ENCODE peak calls at places on chromosomes 4 and X, in seven cellular contexts. C is NCI-H1436, J is SJCRH30, K is activated T-cell treated with anti-CD3 and anti-CD28 coated beads for 1 hour, A is thyroid gland, P is GM06990, G is HEK293T. N is an unnamed sample.
A peak's percentile ranks its signal among the peaks of the same experiment; 100 is the strongest.

GRCh38 chr4:7108046-7108625 is 40.3 kb upstream of the GRPEL1 start:
- DNase-seq in C (no peak), J (no peak), K (no peak), A (no peak), P (no peak), G (no peak), N (no peak)

GRCh38 chr4:54930226-54930625 is 195.2 kb downstream of the KDR start:
- DNase-seq in C (no peak), J (no peak), K (no peak), A (no peak), P (no peak), G (no peak), N (no peak)

GRCh38 chrX:7996851-7997250 is 69.6 kb upstream of the PNPLA4 start:
- DNase-seq in C (no peak), J (no peak), K (no peak), A (peak; percentile 27), P (no peak), G (no peak), N (no peak)

GRCh38 chr4:142818009-142818408 is 28.1 kb downstream of the INPP4B start:
- DNase-seq in C (no peak), J (no peak), K (no peak), A (no peak), P (no peak), G (no peak), N (no peak)

GRCh38 chrX:23483396-23483795 is 148.7 kb downstream of the PTCHD1 start:
- DNase-seq in C (peak; percentile 27), J (peak; percentile 63), K (no peak), A (no peak), P (no peak), G (no peak), N (no peak)

GRCh38 chrX:38652934-38653442 is 91.6 kb downstream of the TSPAN7 start:
- DNase-seq in C (no peak), J (no peak), K (no peak), A (no peak), P (no peak), G (no peak), N (no peak)

GRCh38 chrX:136868283-136869055 is 12.1 kb downstream of the RBMX start:
- DNase-seq in C (no peak), J (no peak), K (no peak), A (no peak), P (no peak), G (no peak), N (no peak)

GRCh38 chr4:54482529-54482961 is 175.2 kb upstream of the KIT start:
- DNase-seq in C (no peak), J (peak; percentile 14), K (no peak), A (no peak), P (no peak), G (no peak), N (no peak)

GRCh38 chr4:158015241-158015640 is 157.6 kb downstream of the GASK1B start:
- DNase-seq in C (no peak), J (no peak), K (no peak), A (no peak), P (no peak), G (no peak), N (no peak)

GRCh38 chr4:147054241-147054902 is 108.7 kb upstream of the TTC29 start:
- DNase-seq in C (no peak), J (no peak), K (no peak), A (no peak), P (no peak), G (no peak), N (no peak)

GRCh38 chrX:120514236-120514635 is 45.1 kb upstream of the LAMP2 start:
- DNase-seq in C (no peak), J (no peak), K (no peak), A (no peak), P (no peak), G (peak; percentile 51), N (no peak)

GRCh38 chr4:159015862-159016261 is 87.0 kb upstream of the RAPGEF2 start:
- DNase-seq in C (no peak), J (no peak), K (no peak), A (no peak), P (no peak), G (no peak), N (no peak)

GRCh38 chr4:153113061-153113837 is 91.0 kb upstream of the TRIM2 start:
- DNase-seq in C (no peak), J (no peak), K (no peak), A (no peak), P (no peak), G (no peak), N (no peak)

GRCh38 chr4:123555500-123556273 is 159.1 kb downstream of the SPRY1 start:
- DNase-seq in C (no peak), J (peak; percentile 88), K (no peak), A (peak; percentile 83), P (no peak), G (peak; percentile 48), N (no peak)

GRCh38 chrX:149472620-149473019 is 32.5 kb downstream of the IDS start:
- DNase-seq in C (no peak), J (no peak), K (no peak), A (no peak), P (no peak), G (no peak), N (no peak)

GRCh38 chr4:120319230-120319761 is 252.6 kb upstream of the MAD2L1 start:
- DNase-seq in C (no peak), J (no peak), K (no peak), A (no peak), P (no peak), G (peak; percentile 13), N (no peak)

GRCh38 chr4:88843067-88843723 is 145.6 kb upstream of the NAP1L5 start:
- DNase-seq in C (peak; percentile 13), J (no peak), K (no peak), A (no peak), P (no peak), G (no peak), N (no peak)

GRCh38 chr4:7905461-7905915 is 34.2 kb downstream of the AFAP1 start:
- DNase-seq in C (no peak), J (no peak), K (no peak), A (no peak), P (no peak), G (no peak), N (no peak)

GRCh38 chr4:32985256-32985655 is 2265.1 kb downstream of the PCDH7 start:
- DNase-seq in C (no peak), J (no peak), K (no peak), A (no peak), P (no peak), G (no peak), N (no peak)

GRCh38 chr4:169315530-169316306 is 45.0 kb upstream of the SH3RF1 start:
- DNase-seq in C (peak; percentile 39), J (no peak), K (no peak), A (peak; percentile 17), P (no peak), G (no peak), N (no peak)

GRCh38 chr4:101599620-101600019 is 190.9 kb upstream of the BANK1 start:
- DNase-seq in C (no peak), J (no peak), K (no peak), A (no peak), P (no peak), G (no peak), N (no peak)

GRCh38 chr4:16269742-16270522 is 43.7 kb upstream of the TAPT1 start:
- DNase-seq in C (no peak), J (peak; percentile 22), K (no peak), A (no peak), P (no peak), G (no peak), N (peak; percentile 87)

GRCh38 chr4:78845469-78845868 is 69.3 kb downstream of the BMP2K start:
- DNase-seq in C (no peak), J (no peak), K (no peak), A (no peak), P (no peak), G (no peak), N (no peak)

GRCh38 chr4:53490965-53491622 is 100.2 kb downstream of the LNX1 start:
- DNase-seq in C (peak; percentile 10), J (peak; percentile 49), K (no peak), A (peak; percentile 58), P (no peak), G (peak; percentile 28), N (peak; percentile 68)

GRCh38 chr4:165493359-165493758 is 114.6 kb downstream of the CPE start:
- DNase-seq in C (no peak), J (peak; percentile 71), K (peak; percentile 36), A (peak; percentile 6), P (peak; percentile 27), G (peak; percentile 26), N (no peak)

GRCh38 chr4:144787365-144788263 is 141.7 kb downstream of the HHIP start:
- DNase-seq in C (no peak), J (no peak), K (no peak), A (no peak), P (peak; percentile 10), G (peak; percentile 25), N (no peak)

GRCh38 chr4:137266511-137266910 is 265.8 kb downstream of the PCDH18 start:
- DNase-seq in C (no peak), J (no peak), K (no peak), A (no peak), P (no peak), G (no peak), N (no peak)